ENCODE peak calls at places on chromosome X, in ten cellular contexts. One of them, this sample, is unnamed.

GRCh38 chrX:96713303-96713702 is 28.7 kb downstream of the DIAPH2 start:
- DNase-seq in NB4: no peak
- DNase-seq in bronchial epithelial cell: no peak
- DNase-seq in lower lobe of right lung: no peak
- DNase-seq in A549: no peak
- DNase-seq in stomach: no peak
- DNase-seq in fibroblast of pulmonary artery: no peak
- DNase-seq in foreskin keratinocyte: no peak
- DNase-seq in fibroblast of the aortic adventitia: no peak
- DNase-seq in GM12865: no peak
- DNase-seq in this sample: no peak

GRCh38 chrX:97065066-97065465 is 181.4 kb downstream of the RPA4 start:
- DNase-seq in NB4: no peak
- DNase-seq in bronchial epithelial cell: no peak
- DNase-seq in lower lobe of right lung: no peak
- DNase-seq in A549: no peak
- DNase-seq in stomach: no peak
- DNase-seq in fibroblast of pulmonary artery: no peak
- DNase-seq in foreskin keratinocyte: no peak
- DNase-seq in fibroblast of the aortic adventitia: no peak
- DNase-seq in GM12865: no peak
- DNase-seq in this sample: no peak

GRCh38 chrX:55801811-55802210 is 84.3 kb downstream of the RRAGB start:
- DNase-seq in NB4: no peak
- DNase-seq in bronchial epithelial cell: no peak
- DNase-seq in lower lobe of right lung: no peak
- DNase-seq in A549: no peak
- DNase-seq in stomach: no peak
- DNase-seq in fibroblast of pulmonary artery: no peak
- DNase-seq in foreskin keratinocyte: no peak
- DNase-seq in fibroblast of the aortic adventitia: no peak
- DNase-seq in GM12865: peak
- DNase-seq in this sample: no peak

GRCh38 chrX:152915541-152916241 is 17.8 kb downstream of the ZNF185 start:
- DNase-seq in NB4: peak
- DNase-seq in bronchial epithelial cell: peak
- DNase-seq in lower lobe of right lung: no peak
- DNase-seq in A549: peak
- DNase-seq in stomach: no peak
- DNase-seq in fibroblast of pulmonary artery: peak
- DNase-seq in foreskin keratinocyte: no peak
- DNase-seq in fibroblast of the aortic adventitia: peak
- DNase-seq in GM12865: peak
- DNase-seq in this sample: peak

GRCh38 chrX:32530802-32531403 is 680.4 kb downstream of the DMD start:
- DNase-seq in NB4: peak
- DNase-seq in bronchial epithelial cell: peak
- DNase-seq in lower lobe of right lung: no peak
- DNase-seq in A549: no peak
- DNase-seq in stomach: no peak
- DNase-seq in fibroblast of pulmonary artery: peak
- DNase-seq in foreskin keratinocyte: peak
- DNase-seq in fibroblast of the aortic adventitia: peak
- DNase-seq in GM12865: peak
- DNase-seq in this sample: peak

GRCh38 chrX:12309733-12310054 is 171.4 kb downstream of the FRMPD4 start:
- DNase-seq in NB4: no peak
- DNase-seq in bronchial epithelial cell: no peak
- DNase-seq in lower lobe of right lung: no peak
- DNase-seq in A549: no peak
- DNase-seq in stomach: no peak
- DNase-seq in fibroblast of pulmonary artery: no peak
- DNase-seq in foreskin keratinocyte: no peak
- DNase-seq in fibroblast of the aortic adventitia: no peak
- DNase-seq in GM12865: no peak
- DNase-seq in this sample: no peak

GRCh38 chrX:34563809-34564208 is 93.3 kb downstream of the TMEM47 start:
- DNase-seq in NB4: no peak
- DNase-seq in bronchial epithelial cell: peak
- DNase-seq in lower lobe of right lung: no peak
- DNase-seq in A549: no peak
- DNase-seq in stomach: no peak
- DNase-seq in fibroblast of pulmonary artery: peak
- DNase-seq in foreskin keratinocyte: peak
- DNase-seq in fibroblast of the aortic adventitia: no peak
- DNase-seq in GM12865: no peak
- DNase-seq in this sample: no peak

GRCh38 chrX:8879750-8880149 is 78.6 kb upstream of the FAM9A start:
- DNase-seq in NB4: peak
- DNase-seq in bronchial epithelial cell: peak
- DNase-seq in lower lobe of right lung: peak
- DNase-seq in A549: peak
- DNase-seq in stomach: peak
- DNase-seq in fibroblast of pulmonary artery: peak
- DNase-seq in foreskin keratinocyte: no peak
- DNase-seq in fibroblast of the aortic adventitia: peak
- DNase-seq in GM12865: peak
- DNase-seq in this sample: peak

DNA sequence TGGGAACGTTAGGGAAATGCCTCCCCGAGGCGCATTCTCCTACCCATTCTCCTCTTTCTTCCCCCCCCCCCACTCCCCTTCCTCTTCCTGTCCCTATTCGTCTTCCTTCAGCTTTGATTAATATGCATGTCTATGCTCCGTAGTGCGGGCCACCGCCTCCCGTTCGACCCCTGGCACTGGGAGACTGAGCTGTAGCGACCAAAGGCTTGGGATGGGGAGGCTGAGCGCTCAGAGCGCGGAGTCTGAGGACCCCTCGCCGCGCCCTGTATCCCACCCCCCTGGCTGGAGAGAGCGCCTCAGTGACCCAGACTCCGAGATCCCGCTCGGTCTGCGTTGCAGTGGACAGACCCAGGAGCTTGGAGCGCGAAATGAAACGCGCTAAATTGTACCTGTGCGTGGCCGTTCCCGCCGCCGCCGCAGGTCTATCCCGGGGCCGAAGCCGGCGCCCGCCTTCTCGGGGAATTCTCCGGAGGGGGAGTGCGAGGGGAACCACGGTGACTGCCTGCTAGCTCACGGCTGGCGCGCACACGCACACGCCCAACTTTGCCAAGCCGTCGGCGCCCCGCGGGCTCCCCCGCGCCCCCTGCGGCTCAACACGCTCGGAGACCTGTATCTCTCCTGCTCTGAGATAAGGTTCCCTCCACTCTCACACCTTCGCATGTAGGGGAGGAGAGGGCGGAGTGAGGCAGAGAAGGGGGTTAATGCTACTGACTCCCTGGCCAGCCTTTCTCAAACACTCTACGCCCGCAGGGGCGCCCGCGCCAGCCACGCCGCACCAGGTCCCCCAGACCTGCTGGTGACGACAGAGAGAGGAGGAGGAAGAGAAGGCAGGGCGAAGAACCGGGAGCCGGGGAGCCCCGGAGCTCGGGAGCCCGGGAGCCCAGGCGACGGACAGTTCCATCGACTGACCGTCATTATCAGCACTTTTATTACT is 1.5 kb upstream of the PTCHD1 start:
- DNase-seq in NB4: no peak
- DNase-seq in bronchial epithelial cell: no peak
- DNase-seq in lower lobe of right lung: no peak
- DNase-seq in A549: no peak
- DNase-seq in stomach: no peak
- DNase-seq in fibroblast of pulmonary artery: no peak
- DNase-seq in foreskin keratinocyte: no peak
- DNase-seq in fibroblast of the aortic adventitia: no peak
- DNase-seq in GM12865: no peak
- DNase-seq in this sample: peak
- TF ChIP-seq CTCF in NB4: no peak
- TF ChIP-seq CTCF in bronchial epithelial cell: no peak
- TF ChIP-seq CTCF in lower lobe of right lung: no peak
- TF ChIP-seq CTCF in A549: no peak
- TF ChIP-seq CTCF in stomach: no peak
- TF ChIP-seq CTCF in fibroblast of pulmonary artery: no peak
- TF ChIP-seq CTCF in foreskin keratinocyte: no peak
- TF ChIP-seq CTCF in fibroblast of the aortic adventitia: no peak
- TF ChIP-seq CTCF in GM12865: no peak
- TF ChIP-seq CTCF in this sample: no peak

GRCh38 chrX:48538641-48539344 is 721 bp upstream of the TBC1D25 start:
- DNase-seq in NB4: no peak
- DNase-seq in bronchial epithelial cell: no peak
- DNase-seq in lower lobe of right lung: no peak
- DNase-seq in A549: no peak
- DNase-seq in stomach: no peak
- DNase-seq in fibroblast of pulmonary artery: no peak
- DNase-seq in foreskin keratinocyte: peak
- DNase-seq in fibroblast of the aortic adventitia: no peak
- DNase-seq in GM12865: no peak
- DNase-seq in this sample: no peak

GRCh38 chrX:48539345-48540014 is at the start of gene TBC1D25:
- DNase-seq in NB4: peak
- DNase-seq in bronchial epithelial cell: peak
- DNase-seq in lower lobe of right lung: peak
- DNase-seq in A549: peak
- DNase-seq in stomach: peak
- DNase-seq in fibroblast of pulmonary artery: peak
- DNase-seq in foreskin keratinocyte: peak
- DNase-seq in fibroblast of the aortic adventitia: peak
- DNase-seq in GM12865: peak
- DNase-seq in this sample: peak

GRCh38 chrX:48540480-48540879 is 966 bp downstream of the TBC1D25 start:
- DNase-seq in NB4: no peak
- DNase-seq in bronchial epithelial cell: no peak
- DNase-seq in lower lobe of right lung: no peak
- DNase-seq in A549: no peak
- DNase-seq in stomach: no peak
- DNase-seq in fibroblast of pulmonary artery: no peak
- DNase-seq in foreskin keratinocyte: no peak
- DNase-seq in fibroblast of the aortic adventitia: no peak
- DNase-seq in GM12865: no peak
- DNase-seq in this sample: no peak

GRCh38 chrX:48541140-48541814 is 1.8 kb downstream of the TBC1D25 start:
- DNase-seq in NB4: no peak
- DNase-seq in bronchial epithelial cell: no peak
- DNase-seq in lower lobe of right lung: no peak
- DNase-seq in A549: no peak
- DNase-seq in stomach: no peak
- DNase-seq in fibroblast of pulmonary artery: no peak
- DNase-seq in foreskin keratinocyte: no peak
- DNase-seq in fibroblast of the aortic adventitia: no peak
- DNase-seq in GM12865: peak
- DNase-seq in this sample: no peak

DNA sequence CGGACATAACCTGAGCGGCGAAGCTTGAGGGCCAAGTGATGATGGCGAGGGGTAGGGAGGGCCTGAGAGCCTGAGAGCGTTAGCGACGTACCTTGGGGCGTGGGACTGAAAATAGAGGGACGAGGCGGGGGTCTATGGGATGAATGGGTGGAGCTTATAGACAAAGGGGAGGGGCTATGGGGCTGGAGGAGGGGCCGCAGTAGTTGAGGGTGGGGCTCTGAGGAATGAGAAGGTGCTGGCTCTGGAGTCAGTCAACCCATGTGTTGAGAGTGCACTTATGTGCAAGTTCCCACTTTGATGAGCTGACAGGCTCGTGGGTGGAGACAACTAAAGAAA is 469 bp downstream of the TBC1D25 start:
- DNase-seq in NB4: no peak
- DNase-seq in bronchial epithelial cell: peak
- DNase-seq in lower lobe of right lung: no peak
- DNase-seq in A549: peak
- DNase-seq in stomach: peak
- DNase-seq in fibroblast of pulmonary artery: peak
- DNase-seq in foreskin keratinocyte: peak
- DNase-seq in fibroblast of the aortic adventitia: peak
- DNase-seq in GM12865: peak
- DNase-seq in this sample: no peak
- TF ChIP-seq CTCF in NB4: no peak
- TF ChIP-seq CTCF in bronchial epithelial cell: no peak
- TF ChIP-seq CTCF in lower lobe of right lung: no peak
- TF ChIP-seq CTCF in A549: no peak
- TF ChIP-seq CTCF in stomach: no peak
- TF ChIP-seq CTCF in fibroblast of pulmonary artery: no peak
- TF ChIP-seq CTCF in foreskin keratinocyte: no peak
- TF ChIP-seq CTCF in fibroblast of the aortic adventitia: no peak
- TF ChIP-seq CTCF in GM12865: no peak
- TF ChIP-seq CTCF in this sample: no peak

DNA sequence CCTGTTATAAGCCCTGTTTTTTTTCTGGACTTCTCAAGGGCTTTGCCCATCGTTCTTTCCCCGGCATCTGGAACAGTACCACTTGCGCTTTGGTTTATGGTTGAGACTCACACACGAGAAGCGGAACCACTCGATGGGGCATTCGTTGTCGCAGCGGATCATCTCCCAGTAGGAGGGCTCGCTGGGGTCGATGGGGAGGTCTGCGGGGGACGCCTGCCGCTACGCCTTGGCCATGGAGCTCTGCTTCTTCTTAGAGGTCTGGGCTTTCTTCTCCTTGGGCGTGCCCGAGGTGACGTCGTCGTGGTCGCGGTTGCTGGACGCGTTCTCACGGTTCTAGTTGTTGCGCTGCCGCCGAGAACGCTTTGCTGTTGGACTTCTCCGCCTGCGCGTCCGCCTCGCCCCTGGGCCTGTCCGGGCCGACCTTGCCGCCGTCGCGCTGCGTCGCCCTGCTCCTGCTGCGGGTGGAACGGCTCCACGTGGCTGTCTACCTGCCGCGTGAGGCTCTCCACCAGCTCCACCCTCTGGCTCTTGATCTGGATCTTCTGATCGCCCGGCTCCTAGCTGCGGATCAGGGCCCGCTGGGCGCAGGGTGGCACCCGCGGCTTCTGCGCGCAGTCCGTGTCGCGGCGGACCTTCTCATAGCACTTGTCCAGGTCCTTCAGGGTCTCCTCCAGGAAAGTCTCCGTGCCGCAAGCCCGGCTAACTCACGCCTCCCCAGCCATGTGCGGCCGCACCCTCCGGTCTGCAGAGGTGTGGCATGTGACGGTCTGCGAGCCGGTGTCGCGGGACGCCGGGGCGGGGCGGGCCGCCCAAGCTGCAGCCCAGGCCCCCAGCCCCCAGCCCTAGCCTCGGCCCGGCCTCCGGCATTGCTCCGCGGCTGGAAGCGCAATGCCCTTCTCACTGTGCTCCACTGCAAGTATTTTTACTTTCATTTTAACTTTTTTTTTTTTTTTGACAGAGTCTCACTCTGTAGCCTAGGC is 40.5 kb upstream of the OGT start:
- DNase-seq in NB4: peak
- DNase-seq in bronchial epithelial cell: peak
- DNase-seq in lower lobe of right lung: peak
- DNase-seq in A549: peak
- DNase-seq in stomach: peak
- DNase-seq in fibroblast of pulmonary artery: peak
- DNase-seq in foreskin keratinocyte: peak
- DNase-seq in fibroblast of the aortic adventitia: peak
- DNase-seq in GM12865: peak
- DNase-seq in this sample: no peak
- TF ChIP-seq CTCF in NB4: no peak
- TF ChIP-seq CTCF in bronchial epithelial cell: no peak
- TF ChIP-seq CTCF in lower lobe of right lung: no peak
- TF ChIP-seq CTCF in A549: no peak
- TF ChIP-seq CTCF in stomach: no peak
- TF ChIP-seq CTCF in fibroblast of pulmonary artery: no peak
- TF ChIP-seq CTCF in foreskin keratinocyte: no peak
- TF ChIP-seq CTCF in fibroblast of the aortic adventitia: no peak
- TF ChIP-seq CTCF in GM12865: no peak
- TF ChIP-seq CTCF in this sample: no peak

GRCh38 chrX:15107367-15107988 is 162.4 kb downstream of the ASB9 start:
- DNase-seq in NB4: no peak
- DNase-seq in bronchial epithelial cell: peak
- DNase-seq in lower lobe of right lung: no peak
- DNase-seq in A549: no peak
- DNase-seq in stomach: no peak
- DNase-seq in fibroblast of pulmonary artery: no peak
- DNase-seq in foreskin keratinocyte: peak
- DNase-seq in fibroblast of the aortic adventitia: no peak
- DNase-seq in GM12865: peak
- DNase-seq in this sample: no peak
- TF ChIP-seq CTCF in NB4: no peak
- TF ChIP-seq CTCF in bronchial epithelial cell: peak
- TF ChIP-seq CTCF in lower lobe of right lung: no peak
- TF ChIP-seq CTCF in A549: peak
- TF ChIP-seq CTCF in stomach: no peak
- TF ChIP-seq CTCF in fibroblast of pulmonary artery: no peak
- TF ChIP-seq CTCF in foreskin keratinocyte: peak
- TF ChIP-seq CTCF in fibroblast of the aortic adventitia: no peak
- TF ChIP-seq CTCF in GM12865: no peak
- TF ChIP-seq CTCF in this sample: no peak

This sample was measured in neural crest cell.